ENCODE peak calls at places on chromosome 21, in four cellular contexts. V is thoracic aorta, I is fibroblast of pulmonary artery, A is brain microvascular endothelial cell. E is an unnamed sample.

GRCh38 chr21:17798796-17799195 is 20.4 kb downstream of the C21orf91 start:
- DNase-seq in V (no peak), I (no peak), A (no peak), E (no peak)

GRCh38 chr21:30598802-30599201 is at the start of gene KRTAP6-2:
- DNase-seq in V (no peak), I (no peak), A (no peak), E (no peak)

GRCh38 chr21:27764056-27764455 is 797.2 kb upstream of the ADAMTS5 start:
- DNase-seq in V (no peak), I (no peak), A (no peak), E (no peak)

GRCh38 chr21:35038772-35039145 is 10.3 kb downstream of the RUNX1 start:
- DNase-seq in V (no peak), I (no peak), A (no peak), E (no peak)

GRCh38 chr21:43916076-43916475 is 51.1 kb downstream of the AGPAT3 start:
- DNase-seq in V (no peak), I (no peak), A (no peak), E (no peak)

GRCh38 chr21:25385912-25386474 is 221.3 kb downstream of the MRPL39 start:
- DNase-seq in V (no peak), I (peak), A (no peak), E (no peak)

GRCh38 chr21:17462276-17462981 is 50.4 kb upstream of the CXADR start:
- DNase-seq in V (no peak), I (peak), A (peak), E (no peak)

GRCh38 chr21:16004121-16004520 is 274.3 kb downstream of the USP25 start:
- DNase-seq in V (no peak), I (no peak), A (no peak), E (no peak)

GRCh38 chr21:28899744-28900143 is 92.9 kb downstream of the LTN1 start:
- DNase-seq in V (no peak), I (peak), A (peak), E (no peak)

GRCh38 chr21:35348686-35349085 is 299.6 kb upstream of the RUNX1 start:
- DNase-seq in V (no peak), I (no peak), A (no peak), E (no peak)

GRCh38 chr21:35254752-35255138 is 205.6 kb upstream of the RUNX1 start:
- DNase-seq in V (no peak), I (no peak), A (no peak), E (no peak)

GRCh38 chr21:35136586-35137254 is 87.6 kb upstream of the RUNX1 start:
- DNase-seq in V (no peak), I (peak), A (peak), E (no peak)

GRCh38 chr21:25561668-25562641 is 45.3 kb downstream of the MRPL39 start:
- DNase-seq in V (no peak), I (peak), A (peak), E (peak)

GRCh38 chr21:25980710-25981109 is 189.9 kb downstream of the APP start:
- DNase-seq in V (no peak), I (no peak), A (no peak), E (no peak)

GRCh38 chr21:38591138-38591537 is 92.9 kb upstream of the ERG start:
- DNase-seq in V (no peak), I (no peak), A (no peak), E (no peak)

DNA sequence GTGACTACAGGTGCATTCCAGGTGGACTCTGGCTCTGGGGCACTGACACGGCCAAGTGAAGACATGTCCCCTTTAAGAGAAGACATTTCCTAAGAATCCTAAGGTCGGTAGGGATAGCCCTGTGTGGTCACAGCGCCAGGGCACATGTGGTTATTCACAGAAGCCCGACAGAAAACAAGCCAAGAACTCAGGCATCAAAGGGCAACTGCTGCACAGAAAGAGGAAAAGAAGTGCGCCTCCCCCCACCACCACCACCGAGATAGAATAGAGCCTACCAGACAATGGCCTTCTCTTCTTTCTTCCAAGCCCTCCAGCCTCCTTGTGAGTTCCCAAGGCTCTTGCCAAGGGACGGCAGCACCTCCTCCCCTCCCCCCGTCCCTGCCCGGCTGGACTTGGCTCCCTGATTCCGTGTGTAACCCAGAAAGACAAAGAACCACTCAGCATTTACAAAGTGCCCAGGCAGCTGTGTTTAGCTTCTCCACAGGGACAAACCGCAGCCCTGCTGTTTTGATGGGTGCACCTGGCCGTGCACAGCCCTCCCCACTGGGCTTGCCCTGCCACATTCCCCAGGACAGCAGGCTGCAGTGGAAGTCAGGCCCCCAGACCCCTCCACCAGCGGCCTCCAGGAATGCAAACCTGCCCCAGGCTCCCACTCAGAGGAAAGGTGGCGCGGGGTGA is 30.2 kb downstream of the TMPRSS2 start:
- DNase-seq in V (no peak), I (no peak), A (no peak), E (no peak)
- TF ChIP-seq CTCF in V (no peak), I (no peak), A (no peak), E (no peak)

GRCh38 chr21:36981977-36982700 is 15.7 kb upstream of the HLCS start:
- DNase-seq in V (no peak), I (no peak), A (no peak), E (no peak)

GRCh38 chr21:36976228-36976627 is 9.8 kb upstream of the HLCS start:
- DNase-seq in V (no peak), I (no peak), A (no peak), E (no peak)

GRCh38 chr21:36976882-36977651 is 10.6 kb upstream of the HLCS start:
- DNase-seq in V (no peak), I (peak), A (peak), E (peak)

GRCh38 chr21:36980280-36981048 is 14.0 kb upstream of the HLCS start:
- DNase-seq in V (no peak), I (no peak), A (no peak), E (no peak)

GRCh38 chr21:36981049-36981391 is 14.6 kb upstream of the HLCS start:
- DNase-seq in V (no peak), I (no peak), A (no peak), E (no peak)
- H3K4me3 ChIP-seq in V (peak), I (no peak), A (peak), E (no peak)

DNA sequence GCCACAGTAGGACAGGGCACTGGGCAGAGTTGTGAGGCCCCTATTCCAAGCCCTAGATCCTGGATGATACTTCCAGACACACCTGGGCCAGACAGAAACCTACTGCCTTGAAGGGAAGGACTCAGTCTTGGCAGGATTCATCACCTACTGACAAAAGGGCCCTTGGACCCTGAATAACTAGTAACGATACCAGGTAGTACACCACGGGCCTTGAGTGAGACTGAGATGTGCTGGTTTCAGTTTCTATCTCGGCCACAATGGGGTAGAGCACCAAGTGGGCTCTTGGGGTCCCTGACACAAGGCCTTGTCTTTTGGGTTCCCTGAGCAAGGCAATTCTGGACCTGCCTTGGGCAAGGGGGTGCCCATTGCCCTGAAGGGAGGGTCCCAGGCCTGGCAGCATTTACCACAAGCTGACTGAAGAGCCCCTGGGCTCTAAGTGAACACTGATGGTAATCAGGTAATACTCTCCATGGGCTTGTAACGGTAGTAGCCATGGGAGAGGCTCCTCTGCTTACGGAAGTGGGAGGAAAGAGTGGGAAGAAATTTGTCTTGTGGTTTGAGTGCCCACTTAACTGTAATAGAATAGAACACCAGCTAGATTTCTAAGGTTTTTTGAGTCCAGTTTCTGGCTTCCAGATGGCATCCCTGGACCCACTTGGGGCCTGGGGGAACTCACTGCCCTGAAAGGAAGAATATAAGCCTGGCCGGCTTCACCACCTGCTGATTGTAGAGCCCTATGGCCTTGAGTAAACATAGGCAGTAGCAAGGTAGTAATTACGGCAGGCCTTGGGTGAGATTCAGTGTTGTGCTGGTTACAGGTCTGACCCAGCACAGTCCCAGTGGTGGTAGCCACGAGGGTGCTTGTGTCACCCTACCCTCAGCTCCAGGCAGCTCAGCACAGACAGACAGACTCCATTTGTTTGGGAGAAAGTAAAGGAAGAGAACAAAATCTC is 58.5 kb downstream of the WDR4 start:
- DNase-seq in V (no peak), I (no peak), A (no peak), E (no peak)
- TF ChIP-seq CTCF in V (no peak), I (no peak), A (no peak), E (no peak)

GRCh38 chr21:41507521-41508414 is at the start of gene TMPRSS2:
- DNase-seq in V (no peak), I (no peak), A (no peak), E (no peak)
- H3K4me3 ChIP-seq in V (peak), I (no peak), A (no peak), E (no peak)

GRCh38 chr21:39712976-39713375 is 32.0 kb upstream of the IGSF5 start:
- DNase-seq in V (no peak), I (no peak), A (no peak), E (no peak)
- TF ChIP-seq CTCF in V (no peak), I (no peak), A (no peak), E (no peak)

DNA sequence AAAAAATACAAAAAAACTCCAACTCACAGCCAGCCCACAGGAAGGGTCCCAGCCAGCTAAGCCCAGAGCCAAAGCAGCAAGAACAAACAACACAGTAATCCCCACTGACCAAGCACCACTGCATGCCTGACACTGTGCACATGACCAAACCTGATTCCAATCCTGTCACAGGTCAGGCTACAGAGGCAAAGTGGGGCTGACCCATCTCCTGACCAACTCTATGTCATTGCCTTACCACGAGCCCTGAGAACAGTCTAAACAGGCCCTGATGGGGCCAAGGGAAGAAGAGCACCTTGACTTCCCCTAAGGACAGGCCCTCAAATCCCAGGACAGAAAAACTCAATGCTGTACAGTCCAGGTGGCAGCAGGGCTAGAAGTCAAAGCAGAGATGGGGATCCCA is 2.4 kb downstream of the LSS start:
- DNase-seq in V (no peak), I (peak), A (no peak), E (no peak)
- H3K4me3 ChIP-seq in V (peak), I (peak), A (peak), E (no peak)

GRCh38 chr21:44929242-44929798 is 8.6 kb upstream of the ITGB2 start:
- DNase-seq in V (no peak), I (peak), A (no peak), E (no peak)

GRCh38 chr21:44927259-44927586 is 6.5 kb upstream of the ITGB2 start:
- DNase-seq in V (no peak), I (no peak), A (no peak), E (no peak)

GRCh38 chr21:44926364-44927101 is 5.8 kb upstream of the ITGB2 start:
- DNase-seq in V (no peak), I (no peak), A (no peak), E (no peak)

GRCh38 chr21:44929799-44930542 is 9.3 kb upstream of the ITGB2 start:
- DNase-seq in V (no peak), I (no peak), A (no peak), E (no peak)

DNA sequence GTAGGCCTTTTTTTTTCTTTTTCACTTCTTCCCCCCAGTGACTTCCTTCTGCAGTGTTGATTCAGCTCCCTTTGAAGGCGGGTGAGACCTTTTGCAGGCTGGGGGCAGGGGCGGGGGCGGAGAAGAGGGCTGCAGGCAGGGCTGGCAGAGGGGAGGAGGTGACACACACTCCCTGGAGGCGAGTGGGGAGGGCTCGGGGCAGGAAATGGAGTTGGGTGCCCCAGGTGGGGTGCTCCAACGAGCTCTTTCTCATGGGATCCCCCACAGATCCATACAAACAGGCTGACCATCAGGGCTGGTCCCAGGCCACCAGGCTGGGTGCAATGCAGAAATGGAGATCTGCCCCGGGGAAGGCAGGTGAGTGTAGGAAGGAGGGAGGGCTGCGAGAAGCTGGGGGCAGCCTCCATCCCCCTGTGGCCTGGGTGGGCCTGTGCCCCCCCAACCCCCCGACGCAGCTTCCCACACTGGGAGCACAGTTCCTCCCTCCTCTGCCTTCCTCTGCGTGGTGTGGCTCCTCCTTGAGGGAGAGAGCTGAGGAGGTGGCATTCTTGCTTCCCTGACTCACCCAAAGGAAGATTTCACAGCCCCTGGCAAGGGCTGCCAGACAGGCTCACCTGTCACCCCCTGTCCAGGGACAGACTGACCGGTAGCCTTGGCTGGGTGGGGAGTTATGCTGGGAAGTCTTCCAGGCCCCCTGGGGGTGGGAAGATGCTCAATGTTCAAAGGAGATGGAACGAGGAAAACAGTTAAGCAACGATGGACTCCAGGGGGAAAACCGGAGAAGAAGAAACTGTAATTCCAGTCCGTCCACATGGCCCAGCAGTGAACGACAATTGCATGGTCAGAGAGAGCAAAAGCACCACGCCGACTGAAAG is 7.1 kb upstream of the ITGB2 start:
- DNase-seq in V (no peak), I (peak), A (peak), E (no peak)
- TF ChIP-seq CTCF in V (no peak), I (no peak), A (peak), E (peak)

GRCh38 chr21:32383812-32384211 is 9.0 kb downstream of the URB1 start:
- DNase-seq in V (no peak), I (no peak), A (no peak), E (no peak)
- H3K4me3 ChIP-seq in V (no peak), I (no peak), A (no peak), E (no peak)

GRCh38 chr21:32412162-32412997 is at the start of gene EVA1C:
- DNase-seq in V (no peak), I (peak), A (no peak), E (no peak)
- TF ChIP-seq CTCF in V (no peak), I (no peak), A (no peak), E (no peak)

DNA sequence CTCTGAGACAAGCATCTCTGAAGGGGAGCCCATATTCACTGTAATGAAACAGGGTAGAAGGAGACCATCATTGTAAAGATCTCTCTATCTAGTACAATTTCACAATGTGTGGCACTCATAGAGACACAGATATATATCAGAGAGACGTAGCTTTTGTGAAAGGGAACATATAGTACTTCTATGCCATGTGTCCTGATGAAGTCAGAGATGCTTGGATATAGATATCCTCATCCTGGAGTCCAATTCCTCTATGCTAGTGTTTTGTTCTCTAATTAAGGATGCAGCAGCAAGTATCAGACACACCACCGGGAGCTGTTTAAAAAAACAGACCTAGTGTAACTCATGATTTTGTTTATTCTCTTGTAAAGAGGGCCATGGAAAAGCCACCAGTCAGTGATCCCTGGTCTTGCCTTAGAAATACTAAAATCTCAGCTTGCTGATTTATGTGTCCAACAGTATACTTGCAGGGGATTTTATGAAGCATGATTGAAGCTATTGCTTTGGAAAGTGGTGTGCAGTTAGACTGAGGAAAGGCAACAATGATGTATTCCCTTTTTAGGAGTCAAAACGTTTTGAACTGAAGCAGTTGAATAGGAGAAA is 2.5 kb downstream of the NCAM2 start:
- DNase-seq in V (no peak), I (no peak), A (no peak), E (no peak)
- H3K4me3 ChIP-seq in V (no peak), I (no peak), A (no peak), E (no peak)